ENCODE peak calls at places on chromosomes 11 and 22, in seven cellular contexts. C is osteocyte; X is midbrain; K is WTC11; D is ovary; A is left colon; G is central memory CD4-positive, alpha-beta T cell. R is an unnamed sample.

GRCh38 chr11:23696712-23697111 is 800.1 kb upstream of the LUZP2 start:
- DNase-seq in X (no peak), G (no peak), D (no peak), K (no peak), C (no peak), A (no peak), R (no peak)

GRCh38 chr22:29266564-29267461 is 968 bp downstream of the RHBDD3 start:
- DNase-seq in C (peak), G (no peak), D (no peak), K (no peak), A (peak), X (no peak), R (no peak)

GRCh38 chr22:37752189-37753061 is 55.3 kb upstream of the GCAT start:
- DNase-seq in G (no peak), X (peak), C (peak), K (no peak), D (peak), A (peak), R (peak)

GRCh38 chr11:75734491-75735180 is 17.0 kb downstream of the MOGAT2 start:
- DNase-seq in X (no peak), C (no peak), K (no peak), A (peak), D (no peak), G (no peak), R (no peak)

GRCh38 chr11:2737876-2738275 is 38.1 kb upstream of the KCNQ1OT1 start:
- DNase-seq in X (no peak), K (no peak), D (no peak), C (no peak), G (no peak), A (peak), R (no peak)

GRCh38 chr11:113873241-113873626 is 2.1 kb downstream of the USP28 start:
- DNase-seq in D (no peak), C (no peak), X (peak), G (no peak), K (no peak), A (no peak), R (no peak)

GRCh38 chr11:43576834-43577521 is 103.6 kb upstream of the HSD17B12 start:
- DNase-seq in G (no peak), D (peak), K (peak), X (no peak), A (peak), C (peak), R (no peak)

GRCh38 chr11:15091620-15092019 is 18.2 kb downstream of the CALCB start:
- DNase-seq in G (no peak), C (no peak), X (no peak), K (no peak), D (no peak), A (no peak), R (no peak)

GRCh38 chr11:72221386-72221785 is 3.2 kb upstream of the INPPL1 start:
- DNase-seq in D (no peak), G (no peak), C (peak), K (no peak), A (no peak), X (no peak), R (peak)

GRCh38 chr11:31757245-31757835 is 53.8 kb downstream of the PAX6 start:
- DNase-seq in C (no peak), X (no peak), G (no peak), K (no peak), D (no peak), A (no peak), R (no peak)

GRCh38 chr22:44710474-44711235 is 8.7 kb downstream of the PRR5 start:
- DNase-seq in C (no peak), G (peak), X (no peak), D (no peak), A (peak), K (no peak), R (no peak)

GRCh38 chr11:12287009-12287373 is 90.4 kb upstream of the PARVA start:
- DNase-seq in C (peak), X (no peak), D (no peak), G (no peak), K (no peak), A (no peak), R (peak)

GRCh38 chr11:110131386-110132123 is 38.4 kb downstream of the ZC3H12C start:
- DNase-seq in G (no peak), X (no peak), C (no peak), K (no peak), D (no peak), A (no peak), R (no peak)

GRCh38 chr11:45106006-45106405 is 40.4 kb upstream of the PRDM11 start:
- DNase-seq in A (no peak), D (no peak), C (no peak), X (no peak), G (no peak), K (no peak), R (peak)

GRCh38 chr11:32154275-32154674 is 63.4 kb downstream of the RCN1 start:
- DNase-seq in D (no peak), A (no peak), X (no peak), C (no peak), K (no peak), G (no peak), R (no peak)

GRCh38 chr11:61303725-61304124 is 8.6 kb upstream of the VWCE start:
- DNase-seq in D (no peak), C (peak), G (no peak), K (no peak), X (no peak), A (no peak), R (no peak)

GRCh38 chr22:22892096-22893052 is 4.8 kb downstream of the IGLL5 start:
- DNase-seq in G (no peak), K (no peak), C (no peak), X (no peak), A (no peak), D (no peak), R (no peak)

GRCh38 chr11:120568572-120569307 is 57.2 kb downstream of the GRIK4 start:
- DNase-seq in D (no peak), K (no peak), G (no peak), X (no peak), C (no peak), A (no peak), R (no peak)

GRCh38 chr11:28756977-28757376 is 648.8 kb downstream of the METTL15 start:
- DNase-seq in A (no peak), C (no peak), G (no peak), D (no peak), K (no peak), X (no peak), R (no peak)

GRCh38 chr11:12075822-12076821 is 34.3 kb upstream of the MICAL2 start:
- DNase-seq in D (no peak), C (peak), X (no peak), G (no peak), A (no peak), K (no peak), R (no peak)

GRCh38 chr22:43014062-43014875 is 680 bp downstream of the PACSIN2 start:
- DNase-seq in A (peak), X (no peak), D (peak), K (peak), C (no peak), G (peak), R (no peak)

GRCh38 chr11:121523581-121524232 is 70.9 kb upstream of the SORL1-AS1 start:
- DNase-seq in X (no peak), D (no peak), K (no peak), A (no peak), G (no peak), C (peak), R (no peak)

GRCh38 chr11:131661137-131661536 is 290.7 kb downstream of the NTM start:
- DNase-seq in C (no peak), K (no peak), G (no peak), A (no peak), D (no peak), X (no peak), R (no peak)

GRCh38 chr11:63564056-63564784 is 1.0 kb upstream of the PLAAT2 start:
- DNase-seq in K (no peak), A (peak), C (no peak), X (peak), G (no peak), D (no peak), R (no peak)

GRCh38 chr11:37978647-37979046 is 1380.6 kb upstream of the RAG2 start:
- DNase-seq in C (no peak), A (no peak), X (no peak), D (no peak), K (no peak), G (no peak), R (no peak)

GRCh38 chr11:66419825-66420224 is 1.0 kb upstream of the NPAS4 start:
- DNase-seq in A (no peak), C (no peak), X (no peak), G (no peak), D (no peak), K (peak), R (no peak)

GRCh38 chr22:32951807-32952153 is 106.4 kb downstream of the SYN3 start:
- DNase-seq in G (no peak), A (peak), C (no peak), D (peak), K (no peak), X (no peak), R (no peak)

GRCh38 chr11:28231475-28231874 is 123.3 kb downstream of the METTL15 start:
- DNase-seq in G (no peak), D (no peak), A (no peak), X (no peak), K (no peak), C (no peak), R (no peak)

GRCh38 chr22:28976588-28976987 is 85.0 kb downstream of the C22orf31 start:
- DNase-seq in G (no peak), A (no peak), C (no peak), K (no peak), X (no peak), D (no peak), R (no peak)

GRCh38 chr11:64237484-64237951 is 3.1 kb downstream of the VEGFB start:
- DNase-seq in D (peak), A (peak), C (no peak), K (no peak), G (no peak), X (no peak), R (no peak)

R was measured in esophagus muscularis mucosa.